ENCODE peak calls at places on chromosomes 4 and X, in eight cellular contexts. H is heart left ventricle, C is fibroblast of mammary gland, O is right lobe of liver, L is epithelial cell of esophagus, Y is colonic mucosa, T is MCF 10A, A is CD14-positive monocyte. V is an unnamed sample.

GRCh38 chrX:2486476-2487133 is 14.2 kb downstream of the DHRSX start:
- DNase-seq in O (peak), A (no peak), Y (no peak), T (no peak), L (no peak), H (no peak), C (no peak), V (peak)

GRCh38 chr4:156575430-156576073 is 396.0 kb downstream of the PDGFC start:
- DNase-seq in A (no peak), Y (no peak), L (peak), H (no peak), O (no peak), T (peak), C (no peak), V (no peak)

GRCh38 chrX:20829665-20830481 is 544.3 kb upstream of the CNKSR2 start:
- DNase-seq in T (peak), Y (no peak), H (no peak), L (peak), C (peak), A (no peak), O (no peak), V (no peak)

GRCh38 chr4:1413221-1413663 is 7.0 kb upstream of the NKX1-1 start:
- DNase-seq in T (no peak), O (peak), Y (peak), C (no peak), H (no peak), L (no peak), A (no peak), V (peak)

GRCh38 chr4:121594796-121595526 is 101.8 kb downstream of the ANXA5 start:
- DNase-seq in A (no peak), L (peak), H (no peak), Y (no peak), T (peak), O (no peak), C (peak), V (no peak)

GRCh38 chrX:54786972-54787371 is 11.1 kb downstream of the ITIH6 start:
- DNase-seq in L (peak), Y (peak), A (no peak), H (no peak), C (no peak), T (peak), O (no peak), V (no peak)

GRCh38 chr4:53924333-53925049 is 139.9 kb downstream of the CHIC2 start:
- DNase-seq in C (no peak), O (no peak), L (no peak), Y (no peak), A (no peak), T (no peak), H (no peak), V (no peak)

GRCh38 chrX:113947548-113947947 is 636.3 kb upstream of the HTR2C start:
- DNase-seq in O (no peak), C (no peak), Y (no peak), H (no peak), A (no peak), L (peak), T (peak), V (no peak)

GRCh38 chrX:20530319-20530979 is 263.7 kb upstream of the RPS6KA3 start:
- DNase-seq in C (peak), L (peak), O (no peak), Y (peak), H (peak), T (peak), A (no peak), V (no peak)

GRCh38 chr4:101597204-101597603 is 193.3 kb upstream of the BANK1 start:
- DNase-seq in O (no peak), A (no peak), H (no peak), Y (no peak), C (peak), T (peak), L (no peak), V (no peak)

GRCh38 chrX:136582624-136583023 is 50.6 kb downstream of the VGLL1 start:
- DNase-seq in C (no peak), H (no peak), A (no peak), O (no peak), Y (no peak), L (peak), T (no peak), V (no peak)

GRCh38 chrX:13015536-13016236 is 28.7 kb downstream of the FAM9C start:
- DNase-seq in C (no peak), A (peak), O (no peak), Y (no peak), T (no peak), H (no peak), L (no peak), V (no peak)

GRCh38 chrX:23902419-23902818 is 5.3 kb downstream of the APOO start:
- DNase-seq in Y (no peak), T (peak), L (peak), O (no peak), H (no peak), C (peak), A (no peak), V (no peak)

GRCh38 chrX:120514236-120514635 is 45.1 kb upstream of the LAMP2 start:
- DNase-seq in A (no peak), H (no peak), T (peak), L (peak), Y (no peak), C (peak), O (no peak), V (no peak)

GRCh38 chrX:48945517-48946348 is 11.7 kb downstream of the OTUD5 start:
- DNase-seq in Y (peak), O (peak), L (peak), A (no peak), H (peak), T (peak), C (peak), V (no peak)

GRCh38 chr4:13413719-13414437 is 70.3 kb downstream of the RAB28 start:
- DNase-seq in O (no peak), A (no peak), C (no peak), Y (no peak), H (no peak), L (no peak), T (no peak), V (no peak)

GRCh38 chr4:36152712-36153111 is 91.6 kb downstream of the ARAP2 start:
- DNase-seq in H (no peak), O (no peak), Y (no peak), A (no peak), C (no peak), L (no peak), T (no peak), V (no peak)

GRCh38 chrX:40922307-40922706 is 162.9 kb upstream of the USP9X start:
- DNase-seq in O (no peak), L (peak), A (no peak), Y (no peak), C (peak), H (no peak), T (peak), V (no peak)

GRCh38 chr4:184252136-184253071 is 34.7 kb upstream of the ENPP6 start:
- DNase-seq in T (no peak), L (no peak), C (no peak), Y (no peak), O (no peak), A (no peak), H (no peak), V (no peak)

GRCh38 chr4:88535090-88535755 is 11.6 kb upstream of the PYURF start:
- DNase-seq in A (no peak), T (no peak), L (no peak), Y (no peak), C (no peak), H (no peak), O (no peak), V (no peak)

GRCh38 chrX:29648161-29648560 is 567.2 kb upstream of the MAGEB2 start:
- DNase-seq in Y (no peak), A (no peak), O (no peak), L (no peak), H (no peak), T (no peak), C (no peak), V (no peak)

GRCh38 chr4:184548321-184548650 is 73.9 kb upstream of the IRF2 start:
- DNase-seq in T (no peak), C (no peak), A (no peak), H (no peak), L (no peak), O (no peak), Y (no peak), V (no peak)

GRCh38 chrX:152154050-152154449 is 15.7 kb upstream of the MAGEA10 start:
- DNase-seq in T (no peak), Y (no peak), H (no peak), O (no peak), A (no peak), C (no peak), L (no peak), V (no peak)

DNA sequence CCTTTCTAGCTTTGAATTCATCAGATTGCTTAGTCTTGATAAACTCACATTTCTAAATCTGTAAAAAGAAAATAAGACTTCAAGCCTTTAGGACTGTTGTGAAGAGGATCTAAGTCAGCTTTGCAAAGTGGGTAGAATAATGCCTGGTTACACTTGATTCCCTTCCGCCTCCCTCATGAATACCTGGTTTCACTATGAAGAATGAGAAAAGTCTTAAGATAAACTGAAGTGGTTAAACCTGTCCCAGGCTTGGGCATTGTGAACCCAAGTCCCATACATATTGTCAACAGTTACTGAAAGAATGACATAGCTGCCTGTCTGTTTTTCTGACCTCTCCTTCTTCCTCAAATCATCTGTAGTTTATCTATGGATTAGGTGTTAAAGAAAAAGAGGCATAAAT is 16.7 kb upstream of the GBA3 start:
- DNase-seq in O (no peak), T (no peak), L (no peak), Y (no peak), A (no peak), H (no peak), C (no peak), V (no peak)
- TF ChIP-seq CTCF in O (no peak), T (no peak), L (no peak), Y (no peak), A (no peak), H (no peak), C (no peak), V (no peak)

DNA sequence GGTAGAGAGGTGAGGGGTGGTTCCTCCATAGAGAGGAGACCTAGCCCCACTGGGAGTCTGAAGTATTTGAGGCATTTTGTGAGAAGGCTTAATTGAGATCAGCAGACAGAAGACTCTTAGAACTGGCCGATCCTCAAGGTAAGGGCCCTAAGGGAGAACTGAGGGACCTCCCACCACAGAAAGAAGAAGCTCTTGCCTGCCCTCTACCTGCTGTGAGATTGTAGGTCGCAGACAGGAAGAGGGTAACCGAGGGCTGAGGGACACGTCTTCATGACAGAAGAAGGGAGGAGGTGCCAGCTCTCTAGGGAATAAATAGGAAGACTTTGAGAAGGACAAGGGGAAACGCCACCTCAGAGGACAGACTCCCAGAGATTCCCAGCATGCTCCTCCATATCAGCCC is 24.1 kb upstream of the MAGEC1 start:
- DNase-seq in T (no peak), A (no peak), L (no peak), C (no peak), O (no peak), Y (no peak), H (no peak), V (no peak)
- TF ChIP-seq CTCF in T (no peak), A (no peak), L (no peak), C (no peak), O (no peak), Y (no peak), H (no peak), V (no peak)

GRCh38 chr4:64911846-64912245 is 502.6 kb upstream of the TECRL start:
- DNase-seq in Y (no peak), H (no peak), O (no peak), C (no peak), A (no peak), T (peak), L (no peak), V (no peak)
- TF ChIP-seq CTCF in Y (no peak), H (no peak), O (no peak), C (no peak), A (no peak), T (no peak), L (no peak), V (no peak)

DNA sequence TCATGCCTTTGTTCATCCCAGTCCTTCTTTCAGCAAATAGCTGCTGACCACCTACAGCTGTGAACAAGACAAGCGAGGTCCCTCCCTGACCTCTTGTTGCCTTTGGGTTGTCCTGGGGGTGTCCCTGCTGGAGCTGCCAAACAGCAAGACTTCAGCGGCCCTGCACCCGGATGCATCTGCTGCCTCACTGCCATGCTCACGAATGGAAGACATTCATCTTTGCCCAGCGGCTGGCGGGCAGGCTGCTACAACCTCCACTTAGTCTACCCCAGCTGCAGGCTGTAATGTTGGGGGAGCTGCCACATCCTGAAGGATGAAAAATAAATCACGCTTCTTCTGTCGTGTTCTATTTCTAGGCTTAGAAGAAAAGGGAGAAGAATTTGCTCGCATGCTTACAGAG is 61.3 kb downstream of the FAM114A1 start:
- DNase-seq in A (no peak), O (no peak), H (no peak), C (no peak), L (no peak), Y (no peak), T (no peak), V (no peak)
- TF ChIP-seq CTCF in A (no peak), O (no peak), H (no peak), C (no peak), L (no peak), Y (no peak), T (no peak), V (no peak)

GRCh38 chr4:77177196-77177595 is 20.2 kb downstream of the CCNG2 start:
- DNase-seq in T (no peak), O (no peak), L (no peak), A (no peak), Y (no peak), C (no peak), H (no peak), V (no peak)

GRCh38 chr4:77175201-77175610 is 18.2 kb downstream of the CCNG2 start:
- DNase-seq in H (no peak), A (no peak), O (no peak), C (no peak), T (no peak), L (no peak), Y (no peak), V (no peak)

GRCh38 chr4:77172336-77172735 is 15.3 kb downstream of the CCNG2 start:
- DNase-seq in O (no peak), A (no peak), T (peak), Y (no peak), C (peak), L (peak), H (no peak), V (no peak)

GRCh38 chr4:77176606-77177005 is 19.6 kb downstream of the CCNG2 start:
- DNase-seq in T (no peak), H (no peak), Y (no peak), C (no peak), O (no peak), A (no peak), L (peak), V (no peak)

GRCh38 chr4:77174426-77174825 is 17.4 kb downstream of the CCNG2 start:
- DNase-seq in H (no peak), A (no peak), Y (no peak), O (no peak), T (no peak), C (peak), L (peak), V (no peak)
- TF ChIP-seq CTCF in H (no peak), A (no peak), Y (no peak), O (no peak), T (peak), C (no peak), L (peak), V (no peak)